ENCODE peak calls at places on chromosome 6, in five cellular contexts. One of them, this sample, is unnamed.

GRCh38 chr6:119587537-119587936 is 238.0 kb upstream of the MAN1A1 start:
- DNase-seq in cardiac muscle cell: no peak
- DNase-seq in HepG2: no peak
- DNase-seq in nephron progenitor cell: no peak
- DNase-seq in OCI-LY7: no peak
- DNase-seq in this sample: no peak

GRCh38 chr6:1399085-1399780 is 9.9 kb downstream of the FOXF2 start:
- DNase-seq in cardiac muscle cell: no peak
- DNase-seq in HepG2: no peak
- DNase-seq in nephron progenitor cell: no peak
- DNase-seq in OCI-LY7: no peak
- DNase-seq in this sample: no peak

GRCh38 chr6:89667872-89668556 is 29.5 kb upstream of the LYRM2 start:
- DNase-seq in cardiac muscle cell: no peak
- DNase-seq in HepG2: no peak
- DNase-seq in nephron progenitor cell: no peak
- DNase-seq in OCI-LY7: no peak
- DNase-seq in this sample: no peak

GRCh38 chr6:109853426-109853825 is 124.7 kb upstream of the GPR6 start:
- DNase-seq in cardiac muscle cell: no peak
- DNase-seq in HepG2: no peak
- DNase-seq in nephron progenitor cell: no peak
- DNase-seq in OCI-LY7: no peak
- DNase-seq in this sample: no peak

GRCh38 chr6:136546321-136546720 is 3.9 kb downstream of the MAP7 start:
- DNase-seq in cardiac muscle cell: no peak
- DNase-seq in HepG2: no peak
- DNase-seq in nephron progenitor cell: no peak
- DNase-seq in OCI-LY7: no peak
- DNase-seq in this sample: no peak

GRCh38 chr6:157390273-157391060 is 9.5 kb downstream of the ZDHHC14 start:
- DNase-seq in cardiac muscle cell: no peak
- DNase-seq in HepG2: no peak
- DNase-seq in nephron progenitor cell: no peak
- DNase-seq in OCI-LY7: no peak
- DNase-seq in this sample: no peak

GRCh38 chr6:14270925-14271791 is 153.6 kb downstream of the CD83 start:
- DNase-seq in cardiac muscle cell: no peak
- DNase-seq in HepG2: no peak
- DNase-seq in nephron progenitor cell: no peak
- DNase-seq in OCI-LY7: no peak
- DNase-seq in this sample: no peak

GRCh38 chr6:29355603-29356002 is 13.1 kb downstream of the OR5V1 start:
- DNase-seq in cardiac muscle cell: no peak
- DNase-seq in HepG2: no peak
- DNase-seq in nephron progenitor cell: no peak
- DNase-seq in OCI-LY7: no peak
- DNase-seq in this sample: no peak

GRCh38 chr6:145814035-145814500 is 527 bp downstream of the FBXO30 start:
- DNase-seq in cardiac muscle cell: peak
- DNase-seq in HepG2: peak
- DNase-seq in nephron progenitor cell: no peak
- DNase-seq in OCI-LY7: peak
- DNase-seq in this sample: no peak

GRCh38 chr6:41813469-41813868 is 26.0 kb downstream of the TOMM6 start:
- DNase-seq in cardiac muscle cell: no peak
- DNase-seq in HepG2: no peak
- DNase-seq in nephron progenitor cell: no peak
- DNase-seq in OCI-LY7: no peak
- DNase-seq in this sample: no peak

GRCh38 chr6:161115468-161115867 is 123.9 kb downstream of the MAP3K4 start:
- DNase-seq in cardiac muscle cell: no peak
- DNase-seq in HepG2: no peak
- DNase-seq in nephron progenitor cell: no peak
- DNase-seq in OCI-LY7: no peak
- DNase-seq in this sample: no peak

GRCh38 chr6:157753291-157753690 is 69.8 kb upstream of the SNX9 start:
- DNase-seq in cardiac muscle cell: no peak
- DNase-seq in HepG2: no peak
- DNase-seq in nephron progenitor cell: no peak
- DNase-seq in OCI-LY7: no peak
- DNase-seq in this sample: no peak

GRCh38 chr6:63643862-63644261 is 8.3 kb downstream of the PHF3 start:
- DNase-seq in cardiac muscle cell: no peak
- DNase-seq in HepG2: no peak
- DNase-seq in nephron progenitor cell: no peak
- DNase-seq in OCI-LY7: peak
- DNase-seq in this sample: no peak

GRCh38 chr6:31898200-31899011 is 908 bp upstream of the EHMT2 start:
- DNase-seq in cardiac muscle cell: peak
- DNase-seq in HepG2: peak
- DNase-seq in nephron progenitor cell: peak
- DNase-seq in OCI-LY7: peak
- DNase-seq in this sample: no peak

GRCh38 chr6:143514996-143515760 is 3.7 kb upstream of the FUCA2 start:
- DNase-seq in cardiac muscle cell: peak
- DNase-seq in HepG2: no peak
- DNase-seq in nephron progenitor cell: no peak
- DNase-seq in OCI-LY7: no peak
- DNase-seq in this sample: no peak

GRCh38 chr6:40512340-40512739 is 74.8 kb downstream of the LRFN2 start:
- DNase-seq in cardiac muscle cell: no peak
- DNase-seq in HepG2: no peak
- DNase-seq in nephron progenitor cell: no peak
- DNase-seq in OCI-LY7: no peak
- DNase-seq in this sample: no peak

GRCh38 chr6:27752038-27752885 is 159.9 kb downstream of the OR2B2 start:
- DNase-seq in cardiac muscle cell: peak
- DNase-seq in HepG2: peak
- DNase-seq in nephron progenitor cell: peak
- DNase-seq in OCI-LY7: peak
- DNase-seq in this sample: no peak

GRCh38 chr6:142884214-142885035 is 60.6 kb downstream of the HIVEP2 start:
- DNase-seq in cardiac muscle cell: no peak
- DNase-seq in HepG2: no peak
- DNase-seq in nephron progenitor cell: no peak
- DNase-seq in OCI-LY7: no peak
- DNase-seq in this sample: no peak

GRCh38 chr6:145139451-145139850 is 595.9 kb downstream of the EPM2A start:
- DNase-seq in cardiac muscle cell: peak
- DNase-seq in HepG2: no peak
- DNase-seq in nephron progenitor cell: no peak
- DNase-seq in OCI-LY7: no peak
- DNase-seq in this sample: no peak

GRCh38 chr6:52161689-52162438 is 24.3 kb upstream of the IL17A start:
- DNase-seq in cardiac muscle cell: no peak
- DNase-seq in HepG2: no peak
- DNase-seq in nephron progenitor cell: no peak
- DNase-seq in OCI-LY7: no peak
- DNase-seq in this sample: no peak

GRCh38 chr6:122649701-122650100 is 39.5 kb downstream of the PKIB start:
- DNase-seq in cardiac muscle cell: no peak
- DNase-seq in HepG2: peak
- DNase-seq in nephron progenitor cell: no peak
- DNase-seq in OCI-LY7: no peak
- DNase-seq in this sample: no peak

GRCh38 chr6:130223508-130223907 is 757 bp upstream of the SAMD3 start:
- DNase-seq in cardiac muscle cell: no peak
- DNase-seq in HepG2: no peak
- DNase-seq in nephron progenitor cell: no peak
- DNase-seq in OCI-LY7: peak
- DNase-seq in this sample: no peak

GRCh38 chr6:139597781-139598368 is 223.4 kb upstream of the CITED2 start:
- DNase-seq in cardiac muscle cell: no peak
- DNase-seq in HepG2: peak
- DNase-seq in nephron progenitor cell: no peak
- DNase-seq in OCI-LY7: no peak
- DNase-seq in this sample: no peak

GRCh38 chr6:99746261-99746895 is 139.7 kb downstream of the PRDM13 start:
- DNase-seq in cardiac muscle cell: peak
- DNase-seq in HepG2: peak
- DNase-seq in nephron progenitor cell: peak
- DNase-seq in OCI-LY7: peak
- DNase-seq in this sample: no peak

GRCh38 chr6:102114402-102114801 is 720.9 kb downstream of the GRIK2 start:
- DNase-seq in cardiac muscle cell: peak
- DNase-seq in HepG2: peak
- DNase-seq in nephron progenitor cell: peak
- DNase-seq in OCI-LY7: peak
- DNase-seq in this sample: no peak
- TF ChIP-seq CTCF in cardiac muscle cell: no peak
- TF ChIP-seq CTCF in HepG2: peak
- TF ChIP-seq CTCF in nephron progenitor cell: peak
- TF ChIP-seq CTCF in OCI-LY7: peak
- TF ChIP-seq CTCF in this sample: peak

GRCh38 chr6:388202-388903 is 3.2 kb upstream of the IRF4 start:
- DNase-seq in cardiac muscle cell: no peak
- DNase-seq in HepG2: no peak
- DNase-seq in nephron progenitor cell: no peak
- DNase-seq in OCI-LY7: no peak
- DNase-seq in this sample: no peak

GRCh38 chr6:389143-389542 is 2.4 kb upstream of the IRF4 start:
- DNase-seq in cardiac muscle cell: no peak
- DNase-seq in HepG2: no peak
- DNase-seq in nephron progenitor cell: no peak
- DNase-seq in OCI-LY7: no peak
- DNase-seq in this sample: no peak

GRCh38 chr6:391559-392440 is at the start of gene IRF4:
- DNase-seq in cardiac muscle cell: no peak
- DNase-seq in HepG2: no peak
- DNase-seq in nephron progenitor cell: peak
- DNase-seq in OCI-LY7: peak
- DNase-seq in this sample: no peak

GRCh38 chr6:390914-391558 is 516 bp upstream of the IRF4 start:
- DNase-seq in cardiac muscle cell: no peak
- DNase-seq in HepG2: no peak
- DNase-seq in nephron progenitor cell: no peak
- DNase-seq in OCI-LY7: peak
- DNase-seq in this sample: no peak

DNA sequence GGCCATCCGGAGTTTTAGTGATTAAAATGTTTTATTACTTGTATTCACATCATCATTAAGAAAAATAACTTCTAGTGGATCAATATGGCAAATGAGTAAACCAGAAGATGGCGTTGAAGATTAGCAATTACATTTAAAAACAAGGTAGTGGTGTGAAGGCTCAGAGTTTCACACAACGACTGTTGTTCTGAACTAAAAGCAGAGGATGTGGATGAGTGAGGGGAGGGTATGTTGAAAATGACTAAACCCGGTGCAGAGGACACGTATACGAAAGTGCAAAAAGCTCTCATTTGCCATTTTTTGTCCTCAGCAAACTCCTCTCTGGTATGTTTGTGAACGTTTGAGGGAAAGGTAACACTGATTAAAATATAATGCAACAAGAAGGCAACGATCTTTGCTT is 1.9 kb upstream of the IRF4 start:
- DNase-seq in cardiac muscle cell: no peak
- DNase-seq in HepG2: no peak
- DNase-seq in nephron progenitor cell: no peak
- DNase-seq in OCI-LY7: peak
- DNase-seq in this sample: no peak
- TF ChIP-seq CTCF in cardiac muscle cell: no peak
- TF ChIP-seq CTCF in HepG2: no peak
- TF ChIP-seq CTCF in nephron progenitor cell: no peak
- TF ChIP-seq CTCF in OCI-LY7: peak
- TF ChIP-seq CTCF in this sample: no peak

GRCh38 chr6:79672631-79673065 is 41.5 kb downstream of the SH3BGRL2 start:
- DNase-seq in cardiac muscle cell: no peak
- DNase-seq in HepG2: peak
- DNase-seq in nephron progenitor cell: no peak
- DNase-seq in OCI-LY7: no peak
- DNase-seq in this sample: no peak
- TF ChIP-seq CTCF in cardiac muscle cell: peak
- TF ChIP-seq CTCF in HepG2: peak
- TF ChIP-seq CTCF in nephron progenitor cell: peak
- TF ChIP-seq CTCF in OCI-LY7: peak
- TF ChIP-seq CTCF in this sample: peak

DNA sequence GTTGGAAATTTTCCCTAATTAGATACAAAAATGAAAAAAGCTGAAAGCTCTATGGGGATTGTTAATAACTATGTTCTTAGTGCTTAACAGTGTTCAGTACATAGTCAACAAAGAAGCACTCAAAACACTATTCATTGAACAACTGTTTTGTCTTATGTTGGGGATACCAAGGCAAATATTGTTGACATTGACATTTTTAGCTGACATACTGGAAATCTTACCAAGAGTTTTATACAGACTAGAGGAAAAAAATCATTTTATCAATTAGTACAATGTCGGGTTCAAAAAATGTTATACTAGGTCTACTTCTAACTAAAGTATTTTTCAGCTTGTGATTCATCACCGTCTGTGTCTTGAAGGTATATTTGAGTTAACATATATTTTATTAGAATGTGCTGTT is 40.2 kb downstream of the KLHL31 start:
- DNase-seq in cardiac muscle cell: no peak
- DNase-seq in HepG2: no peak
- DNase-seq in nephron progenitor cell: no peak
- DNase-seq in OCI-LY7: no peak
- DNase-seq in this sample: no peak
- TF ChIP-seq CTCF in cardiac muscle cell: no peak
- TF ChIP-seq CTCF in HepG2: no peak
- TF ChIP-seq CTCF in nephron progenitor cell: no peak
- TF ChIP-seq CTCF in OCI-LY7: no peak
- TF ChIP-seq CTCF in this sample: no peak

GRCh38 chr6:107981695-107982094 is 23.7 kb upstream of the SEC63 start:
- DNase-seq in cardiac muscle cell: no peak
- DNase-seq in HepG2: no peak
- DNase-seq in nephron progenitor cell: no peak
- DNase-seq in OCI-LY7: no peak
- DNase-seq in this sample: no peak

GRCh38 chr6:107973594-107973993 is 15.6 kb upstream of the SEC63 start:
- DNase-seq in cardiac muscle cell: no peak
- DNase-seq in HepG2: no peak
- DNase-seq in nephron progenitor cell: no peak
- DNase-seq in OCI-LY7: no peak
- DNase-seq in this sample: no peak

GRCh38 chr6:107976267-107976783 is 18.3 kb upstream of the SEC63 start:
- DNase-seq in cardiac muscle cell: no peak
- DNase-seq in HepG2: peak
- DNase-seq in nephron progenitor cell: no peak
- DNase-seq in OCI-LY7: no peak
- DNase-seq in this sample: no peak

GRCh38 chr6:107972413-107973096 is 14.5 kb upstream of the SEC63 start:
- DNase-seq in cardiac muscle cell: peak
- DNase-seq in HepG2: peak
- DNase-seq in nephron progenitor cell: no peak
- DNase-seq in OCI-LY7: no peak
- DNase-seq in this sample: no peak

GRCh38 chr6:107977283-107977682 is 19.3 kb upstream of the SEC63 start:
- DNase-seq in cardiac muscle cell: no peak
- DNase-seq in HepG2: no peak
- DNase-seq in nephron progenitor cell: no peak
- DNase-seq in OCI-LY7: peak
- DNase-seq in this sample: no peak
- TF ChIP-seq CTCF in cardiac muscle cell: peak
- TF ChIP-seq CTCF in HepG2: peak
- TF ChIP-seq CTCF in nephron progenitor cell: peak
- TF ChIP-seq CTCF in OCI-LY7: peak
- TF ChIP-seq CTCF in this sample: peak

GRCh38 chr6:6105472-6106036 is 98.8 kb upstream of the NRN1 start:
- DNase-seq in cardiac muscle cell: no peak
- DNase-seq in HepG2: no peak
- DNase-seq in nephron progenitor cell: peak
- DNase-seq in OCI-LY7: peak
- DNase-seq in this sample: no peak
- TF ChIP-seq CTCF in cardiac muscle cell: no peak
- TF ChIP-seq CTCF in HepG2: peak
- TF ChIP-seq CTCF in nephron progenitor cell: no peak
- TF ChIP-seq CTCF in OCI-LY7: peak
- TF ChIP-seq CTCF in this sample: peak